ENCODE peak calls at places on chromosomes 5 and 9, in seven cellular contexts. O is left ventricle myocardium inferior, G is heart right ventricle, T is right lobe of liver, A is upper lobe of right lung, S is brain microvascular endothelial cell, F is HFF-Myc. J is an unnamed sample.

GRCh38 chr5:149745-150450 is 41.4 kb upstream of the LRRC14B start:
- DNase-seq in O (no peak), G (no peak), T (no peak), A (no peak), S (no peak), F (peak; percentile 50), J (no peak)

GRCh38 chr9:130074391-130075115 is 20.8 kb downstream of the GPR107 start:
- DNase-seq in O (no peak), G (no peak), T (no peak), A (no peak), S (no peak), F (no peak), J (no peak)

GRCh38 chr5:57509501-57510260 is 27.1 kb upstream of the ACTBL2 start:
- DNase-seq in O (no peak), G (no peak), T (no peak), A (no peak), S (no peak), F (no peak), J (no peak)

GRCh38 chr9:126420643-126421564 is 94.3 kb downstream of the MVB12B start:
- DNase-seq in O (no peak), G (no peak), T (no peak), A (no peak), S (peak; percentile 12), F (no peak), J (no peak)

GRCh38 chr9:21525174-21525573 is 43.1 kb upstream of the IFNE start:
- DNase-seq in O (no peak), G (no peak), T (no peak), A (no peak), S (no peak), F (no peak), J (no peak)

GRCh38 chr5:9194509-9194908 is 351.4 kb downstream of the SEMA5A start:
- DNase-seq in O (no peak), G (no peak), T (no peak), A (no peak), S (peak; percentile 46), F (no peak), J (no peak)

GRCh38 chr5:126965061-126965475 is 65.3 kb downstream of the MARCHF3 start:
- DNase-seq in O (no peak), G (no peak), T (no peak), A (no peak), S (peak; percentile 82), F (peak; percentile 31), J (no peak)

GRCh38 chr9:124602204-124602603 is 95.0 kb upstream of the NR5A1 start:
- DNase-seq in O (no peak), G (no peak), T (no peak), A (no peak), S (no peak), F (no peak), J (no peak)

GRCh38 chr9:95887926-95888497 is 12.5 kb downstream of the ERCC6L2 start:
- DNase-seq in O (no peak), G (no peak), T (no peak), A (no peak), S (no peak), F (no peak), J (no peak)

GRCh38 chr5:59724482-59725392 is 168.8 kb downstream of the PDE4D start:
- DNase-seq in O (no peak), G (no peak), T (no peak), A (no peak), S (peak; percentile 34), F (no peak), J (no peak)
- TF ChIP-seq CTCF in O (peak; percentile 66), G (peak; percentile 23), T (peak; percentile 69), A (peak; percentile 66), S (peak; percentile 82), F (peak; percentile 65), J (peak; percentile 66)

GRCh38 chr9:81599837-81600236 is 89.5 kb downstream of the TLE1 start:
- DNase-seq in O (no peak), G (no peak), T (no peak), A (no peak), S (no peak), F (no peak), J (no peak)
- TF ChIP-seq CTCF in O (no peak), G (no peak), T (no peak), A (no peak), S (no peak), F (no peak), J (no peak)

GRCh38 chr9:92808726-92809451 is 44.3 kb upstream of the BICD2 start:
- DNase-seq in O (peak; percentile 55), G (peak; percentile 70), T (peak; percentile 70), A (peak; percentile 85), S (peak; percentile 53), F (no peak), J (peak; percentile 64)
- TF ChIP-seq CTCF in O (peak; percentile 39), G (no peak), T (peak; percentile 27), A (peak; percentile 30), S (peak; percentile 48), F (peak; percentile 23), J (no peak)

DNA sequence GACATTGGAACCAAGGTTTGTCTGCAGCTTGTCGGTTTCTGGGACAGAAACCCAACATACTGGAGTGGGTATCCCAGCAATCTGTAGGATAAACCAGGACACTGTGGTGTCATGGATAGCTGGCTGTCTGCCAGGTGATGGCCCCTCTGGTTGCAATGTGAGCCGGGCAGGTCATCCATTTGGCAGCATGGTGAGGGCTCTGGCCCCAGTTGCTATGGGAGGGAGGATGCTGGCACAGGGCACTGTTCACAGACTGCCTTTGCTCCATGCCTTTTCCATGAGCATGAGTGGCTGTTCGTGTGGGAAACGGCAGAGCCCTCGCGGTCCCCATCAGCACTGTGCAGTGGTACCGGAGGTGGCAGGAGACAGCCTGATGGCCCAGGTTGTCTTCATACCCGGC is 6.4 kb downstream of the S1PR3 start:
- DNase-seq in O (no peak), G (no peak), T (no peak), A (no peak), S (no peak), F (no peak), J (no peak)
- TF ChIP-seq CTCF in O (no peak), G (no peak), T (no peak), A (no peak), S (no peak), F (no peak), J (no peak)

GRCh38 chr9:37798677-37799076 is 1.9 kb upstream of the DCAF10 start:
- DNase-seq in O (no peak), G (no peak), T (no peak), A (no peak), S (no peak), F (no peak), J (no peak)

GRCh38 chr9:37806271-37806670 is 5.7 kb downstream of the DCAF10 start:
- DNase-seq in O (no peak), G (no peak), T (no peak), A (no peak), S (no peak), F (no peak), J (no peak)

GRCh38 chr9:37801287-37801850 is 772 bp downstream of the DCAF10 start:
- DNase-seq in O (peak; percentile 19), G (peak; percentile 24), T (peak; percentile 44), A (peak; percentile 76), S (no peak), F (no peak), J (no peak)

GRCh38 chr9:37801959-37802711 is 1.5 kb downstream of the DCAF10 start:
- DNase-seq in O (no peak), G (no peak), T (no peak), A (no peak), S (no peak), F (no peak), J (no peak)

DNA sequence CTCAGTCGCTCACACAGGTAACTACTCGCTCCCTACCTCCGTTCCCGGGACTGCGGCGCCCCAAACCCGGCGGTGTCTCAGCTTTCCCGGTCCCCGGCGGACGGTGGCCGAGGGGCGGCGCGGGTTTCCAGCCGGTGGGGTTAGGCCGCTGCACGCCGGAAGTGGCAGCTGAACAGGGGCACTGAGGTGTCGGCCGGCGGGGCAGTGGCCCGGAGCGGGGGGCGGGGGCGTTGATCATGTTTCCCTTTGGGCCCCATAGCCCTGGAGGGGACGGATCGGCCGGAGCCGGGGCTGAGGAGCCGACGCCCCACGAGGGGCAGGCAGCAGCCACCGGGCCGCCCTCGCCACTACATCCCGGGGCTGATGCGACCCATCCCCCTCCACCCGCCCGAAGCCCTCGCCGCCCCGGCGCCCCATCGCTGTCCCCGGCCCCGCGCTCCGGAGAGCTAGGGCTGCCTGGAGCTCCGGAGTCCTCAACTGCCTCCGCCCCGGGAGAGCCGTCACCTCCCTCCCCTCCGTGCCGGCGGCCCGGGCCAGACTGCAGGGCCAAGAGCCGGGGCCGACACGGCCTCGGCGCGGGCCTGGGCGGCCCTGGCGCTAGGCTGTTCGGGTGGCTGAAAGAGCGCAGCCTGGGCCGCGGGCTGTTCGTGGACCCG is at the start of gene DCAF10:
- DNase-seq in O (peak; percentile 88), G (peak; percentile 88), T (peak; percentile 89), A (peak; percentile 94), S (peak; percentile 73), F (no peak), J (peak; percentile 81)
- TF ChIP-seq CTCF in O (no peak), G (no peak), T (no peak), A (no peak), S (no peak), F (no peak), J (no peak)

GRCh38 chr5:54254482-54255198 is 55.7 kb downstream of the ARL15 start:
- DNase-seq in O (peak; percentile 19), G (no peak), T (peak; percentile 24), A (no peak), S (no peak), F (no peak), J (no peak)
- TF ChIP-seq CTCF in O (peak; percentile 60), G (peak; percentile 18), T (peak; percentile 33), A (peak; percentile 10), S (peak; percentile 45), F (no peak), J (no peak)

GRCh38 chr5:7393921-7394799 is 1.8 kb upstream of the ADCY2 start:
- DNase-seq in O (no peak), G (no peak), T (no peak), A (no peak), S (no peak), F (no peak), J (no peak)

GRCh38 chr5:7391688-7392400 is 4.1 kb upstream of the ADCY2 start:
- DNase-seq in O (no peak), G (no peak), T (no peak), A (no peak), S (no peak), F (no peak), J (no peak)

GRCh38 chr5:7394889-7395431 is 978 bp upstream of the ADCY2 start:
- DNase-seq in O (no peak), G (no peak), T (no peak), A (no peak), S (no peak), F (no peak), J (no peak)

GRCh38 chr5:7391215-7391614 is 4.7 kb upstream of the ADCY2 start:
- DNase-seq in O (no peak), G (no peak), T (no peak), A (no peak), S (no peak), F (no peak), J (no peak)

DNA sequence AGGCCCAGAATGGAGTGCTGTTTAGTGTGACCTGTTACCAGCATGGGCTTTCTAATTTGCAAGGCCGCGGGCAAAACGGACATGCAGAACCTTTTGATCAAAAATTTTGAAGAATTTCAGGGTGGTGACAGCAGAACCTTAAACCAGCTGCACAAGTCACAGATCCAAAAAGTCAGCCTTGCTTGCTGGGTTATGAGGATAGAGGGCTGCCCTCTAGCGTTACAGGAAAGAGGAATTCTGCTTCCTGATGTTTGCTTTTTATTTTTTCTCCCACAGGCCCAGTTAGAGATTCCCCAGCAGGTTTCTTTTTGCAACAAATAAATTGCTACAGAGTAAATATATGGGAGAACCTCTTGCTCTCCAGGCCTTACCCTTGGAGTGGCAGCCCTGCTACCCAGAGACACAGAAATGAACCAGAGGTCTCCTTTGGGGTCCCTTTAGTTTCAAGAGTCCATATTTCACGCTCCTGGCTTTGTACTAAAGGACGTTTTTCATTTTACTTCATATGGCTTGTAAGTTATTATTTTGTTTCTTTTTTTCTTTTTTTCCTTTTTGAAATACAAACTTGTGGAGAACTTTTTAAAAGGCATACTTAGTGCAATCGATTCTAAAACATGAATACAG is 3.4 kb upstream of the ADCY2 start:
- DNase-seq in O (no peak), G (no peak), T (no peak), A (no peak), S (no peak), F (peak; percentile 20), J (no peak)
- TF ChIP-seq CTCF in O (peak; percentile 55), G (peak; percentile 30), T (peak; percentile 38), A (peak; percentile 46), S (peak; percentile 28), F (peak; percentile 69), J (peak; percentile 22)